ENCODE peak calls at places on chromosome 2, in four cellular contexts. V is Peyer's patch, D is heart left ventricle, W is tibial nerve. I is an unnamed sample.

GRCh38 chr2:64485961-64486360 is 32.0 kb downstream of the LGALSL start:
- DNase-seq in W (no peak), D (no peak), V (no peak), I (no peak)

GRCh38 chr2:208280933-208281332 is 14.9 kb downstream of the PIKFYVE start:
- DNase-seq in W (no peak), D (no peak), V (no peak), I (no peak)

GRCh38 chr2:21687589-21687988 is 563.8 kb downstream of the TDRD15 start:
- DNase-seq in D (no peak), W (no peak), V (no peak), I (no peak)

GRCh38 chr2:158717366-158718195 is 77.5 kb upstream of the DAPL1 start:
- DNase-seq in V (no peak), D (no peak), W (no peak), I (no peak)

GRCh38 chr2:130346741-130347066 is 4.0 kb downstream of the IMP4 start:
- DNase-seq in V (no peak), D (no peak), W (no peak), I (no peak)

GRCh38 chr2:206239157-206239556 is 35.3 kb upstream of the ZDBF2 start:
- DNase-seq in V (no peak), W (no peak), D (no peak), I (no peak)

GRCh38 chr2:39128919-39129391 is 8.1 kb upstream of the SOS1 start:
- DNase-seq in W (no peak), V (peak; percentile 72), D (no peak), I (no peak)

GRCh38 chr2:174219321-174219720 is 29.0 kb downstream of the OLA1 start:
- DNase-seq in D (no peak), V (no peak), W (no peak), I (no peak)

GRCh38 chr2:206442854-206443734 is at the start of gene ADAM23:
- DNase-seq in V (peak; percentile 56), D (peak; percentile 58), W (no peak), I (peak; percentile 79)

GRCh38 chr2:132824716-132825115 is 154.7 kb upstream of the LYPD1 start:
- DNase-seq in W (no peak), D (no peak), V (no peak), I (no peak)

GRCh38 chr2:73983322-73984202 is 1.1 kb upstream of the TET3 start:
- DNase-seq in W (no peak), D (no peak), V (peak; percentile 94), I (no peak)

GRCh38 chr2:158967114-158967730 is 1.2 kb upstream of the TANC1 start:
- DNase-seq in V (no peak), D (no peak), W (no peak), I (no peak)

GRCh38 chr2:12106440-12107080 is 360.1 kb downstream of the LPIN1 start:
- DNase-seq in W (no peak), V (peak; percentile 57), D (peak; percentile 81), I (peak; percentile 76)

GRCh38 chr2:210964141-210964764 is 407.9 kb downstream of the CPS1 start:
- DNase-seq in D (no peak), V (no peak), W (no peak), I (no peak)

GRCh38 chr2:54176577-54176976 is 61.2 kb downstream of the ACYP2 start:
- DNase-seq in W (peak; percentile 26), D (peak; percentile 48), V (no peak), I (no peak)

GRCh38 chr2:106983305-106983704 is 97.3 kb upstream of the ST6GAL2 start:
- DNase-seq in D (no peak), V (no peak), W (no peak), I (no peak)

GRCh38 chr2:130824492-130825061 is 12.1 kb upstream of the ARHGEF4 start:
- DNase-seq in V (no peak), D (no peak), W (no peak), I (no peak)

GRCh38 chr2:134262666-134263065 is 8.8 kb downstream of the MGAT5 start:
- DNase-seq in W (no peak), V (peak; percentile 70), D (no peak), I (no peak)
- H3K27ac ChIP-seq in W (peak overlapping the region; percentile 77), V (peak overlapping the region; percentile 4), D (peak overlapping the region; percentile 58), I (no peak overlapping the region)

GRCh38 chr2:3578987-3579386 is 3.9 kb downstream of the RPS7 start:
- DNase-seq in W (no peak), D (no peak), V (no peak), I (no peak)
- H3K4me3 ChIP-seq in W (no peak overlapping the region), D (no peak overlapping the region), V (no peak overlapping the region), I (no peak overlapping the region)

GRCh38 chr2:100875516-100876230 is 55.7 kb downstream of the NPAS2 start:
- DNase-seq in V (no peak), D (no peak), W (no peak), I (no peak)

GRCh38 chr2:100878000-100878786 is 58.3 kb downstream of the NPAS2 start:
- DNase-seq in W (no peak), V (no peak), D (no peak), I (peak; percentile 64)

GRCh38 chr2:100879296-100879695 is 59.4 kb downstream of the NPAS2 start:
- DNase-seq in D (no peak), V (no peak), W (no peak), I (no peak)

GRCh38 chr2:100877555-100877954 is 57.6 kb downstream of the NPAS2 start:
- DNase-seq in W (no peak), V (no peak), D (no peak), I (no peak)

DNA sequence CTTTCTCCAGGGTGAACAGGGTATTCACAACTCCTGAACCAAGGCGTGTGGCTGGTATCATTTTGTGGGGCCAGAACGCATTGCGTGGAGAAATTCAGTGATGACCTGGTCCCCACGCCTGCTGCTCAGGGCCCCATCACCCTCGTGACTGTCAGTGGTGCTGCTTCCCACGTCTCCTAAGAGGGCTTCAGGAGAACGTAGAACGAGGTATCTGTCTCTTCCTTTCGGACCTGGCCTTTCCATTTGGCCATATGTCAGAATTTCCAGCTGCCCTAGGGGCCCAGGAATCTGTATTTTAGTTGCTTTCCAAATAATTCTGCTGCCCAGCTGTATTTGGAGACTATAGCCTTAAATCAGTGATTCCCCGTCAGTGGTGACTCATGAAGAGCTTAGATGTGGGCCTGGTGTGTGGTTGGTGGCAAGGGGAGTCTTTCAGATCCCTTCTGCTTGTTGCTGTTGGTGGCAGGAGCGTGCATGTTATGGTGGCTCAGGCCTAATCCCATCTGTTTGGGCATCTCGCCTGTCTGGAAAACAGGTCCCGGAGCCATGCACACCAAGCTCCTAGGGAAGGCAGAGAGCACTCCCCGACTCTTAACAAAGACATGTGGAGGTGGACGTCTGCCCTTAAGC is 56.4 kb downstream of the NPAS2 start:
- DNase-seq in V (no peak), D (no peak), W (no peak), I (no peak)
- H3K27ac ChIP-seq in V (no peak overlapping the region), D (no peak overlapping the region), W (no peak overlapping the region), I (peak overlapping the region; percentile 28)

GRCh38 chr2:128235581-128235980 is 83.1 kb downstream of the HS6ST1 start:
- DNase-seq in V (no peak), D (no peak), W (no peak), I (no peak)

GRCh38 chr2:128236491-128237035 is 82.1 kb downstream of the HS6ST1 start:
- DNase-seq in W (no peak), V (no peak), D (no peak), I (no peak)

GRCh38 chr2:128234613-128235012 is 84.1 kb downstream of the HS6ST1 start:
- DNase-seq in D (no peak), W (no peak), V (no peak), I (no peak)

GRCh38 chr2:128232965-128233789 is 85.5 kb downstream of the HS6ST1 start:
- DNase-seq in W (peak; percentile 73), V (peak; percentile 94), D (peak; percentile 90), I (peak; percentile 93)

GRCh38 chr2:128233790-128234395 is 84.8 kb downstream of the HS6ST1 start:
- DNase-seq in V (no peak), W (no peak), D (no peak), I (no peak)
- H3K4me3 ChIP-seq in V (peak overlapping the region; percentile 58), W (peak overlapping the region; percentile 66), D (no peak overlapping the region), I (no peak overlapping the region)

DNA sequence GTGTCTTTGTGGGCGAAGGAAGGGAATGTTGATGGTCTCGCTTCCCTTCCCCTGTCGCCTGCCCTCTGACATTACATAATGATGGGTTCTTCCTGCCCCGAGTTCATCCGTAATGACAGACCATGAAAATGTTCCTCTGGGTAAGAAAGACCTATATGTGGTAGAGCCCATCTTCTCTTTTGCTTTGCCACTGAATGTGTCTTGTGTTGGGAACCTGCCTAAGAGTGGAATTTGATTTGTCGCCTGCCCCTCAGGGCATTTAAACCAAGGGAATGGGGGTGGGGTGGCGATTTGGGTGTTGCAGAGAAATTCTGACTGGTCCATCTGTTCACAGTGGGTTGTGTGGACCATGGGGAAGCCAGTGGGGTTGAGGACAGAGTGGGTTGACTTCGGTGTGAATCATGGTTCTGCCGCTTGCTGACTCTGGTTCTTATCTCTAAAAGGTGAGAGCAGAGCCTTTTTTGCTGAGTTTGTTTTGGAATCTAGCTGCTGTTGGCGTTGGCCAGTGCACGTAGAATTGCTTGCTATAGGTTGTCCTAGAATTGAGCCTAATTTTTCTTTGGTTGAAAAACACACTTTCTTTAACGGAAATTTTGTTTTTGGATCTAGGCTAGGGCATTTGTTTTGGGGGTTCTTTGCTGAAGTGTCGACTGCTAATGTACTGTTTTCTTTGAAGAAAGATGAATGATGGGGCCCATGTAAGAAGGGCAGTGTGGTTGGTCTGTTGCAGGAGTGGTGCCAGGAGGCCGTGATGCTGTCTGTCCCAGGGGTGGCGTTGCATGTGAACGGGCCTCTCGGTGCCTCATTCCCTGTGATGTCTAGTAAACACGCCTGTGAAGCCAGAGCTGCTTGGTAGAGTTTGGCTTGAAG is 1.3 kb downstream of the INPP4A start:
- DNase-seq in D (no peak), V (no peak), W (no peak), I (peak; percentile 40)
- H3K27ac ChIP-seq in D (peak overlapping the region; percentile 71), V (peak overlapping the region; percentile 89), W (peak overlapping the region; percentile 71), I (no peak overlapping the region)

GRCh38 chr2:85275984-85276540 is 51.7 kb downstream of the TGOLN2 start:
- DNase-seq in V (no peak), W (no peak), D (no peak), I (no peak)

GRCh38 chr2:85276571-85277121 is 51.1 kb downstream of the TGOLN2 start:
- DNase-seq in W (no peak), V (no peak), D (no peak), I (no peak)

GRCh38 chr2:85273732-85274731 is 53.8 kb downstream of the TGOLN2 start:
- DNase-seq in D (no peak), W (no peak), V (peak; percentile 57), I (no peak)

GRCh38 chr2:85278361-85278760 is 49.4 kb downstream of the TGOLN2 start:
- DNase-seq in D (no peak), V (no peak), W (no peak), I (no peak)

GRCh38 chr2:85277416-85278158 is 50.2 kb downstream of the TGOLN2 start:
- DNase-seq in V (no peak), W (no peak), D (peak; percentile 71), I (no peak)
- H3K4me3 ChIP-seq in V (no peak overlapping the region), W (peak overlapping the region; percentile 2), D (no peak overlapping the region), I (no peak overlapping the region)

DNA sequence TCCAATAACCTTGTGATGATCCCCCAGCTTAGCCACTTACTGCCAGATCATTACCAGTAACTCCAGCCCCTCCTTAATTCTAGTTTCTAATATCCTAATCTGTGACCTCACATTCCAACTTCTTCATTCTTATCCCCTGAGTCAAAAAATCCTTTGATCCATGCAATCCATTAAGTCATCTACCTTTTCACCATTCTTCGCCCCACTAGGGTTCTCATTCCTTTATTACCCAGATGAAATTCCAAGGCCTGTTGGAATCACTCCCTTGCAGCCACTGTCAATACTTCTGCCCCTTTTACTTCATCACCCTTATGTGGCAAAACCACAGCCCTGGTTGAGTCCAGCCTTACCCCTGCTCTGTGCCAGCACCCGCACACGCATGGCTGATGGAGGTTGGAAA is 20.3 kb upstream of the IL36G start:
- DNase-seq in D (no peak), V (no peak), W (no peak), I (no peak)
- H3K27ac ChIP-seq in D (no peak overlapping the region), V (no peak overlapping the region), W (no peak overlapping the region), I (no peak overlapping the region)

I was measured in aorta.